ENCODE peak calls at places on chromosomes 11 and 22, in six cellular contexts. W, O, X, H, D and N are unnamed samples.

GRCh38 chr11:134261626-134262488 is 8.5 kb downstream of the ACAD8 start:
- DNase-seq in H (peak), W (peak), D (peak), X (peak), O (peak), N (no peak)

GRCh38 chr11:10923886-10924285 is 66.0 kb upstream of the ZBED5 start:
- DNase-seq in X (no peak), O (no peak), W (no peak), D (no peak), H (no peak), N (no peak)

GRCh38 chr11:43541993-43542392 is 138.5 kb upstream of the HSD17B12 start:
- DNase-seq in W (no peak), X (no peak), O (no peak), D (peak), H (no peak), N (no peak)

GRCh38 chr22:25736378-25737011 is 5.5 kb upstream of the MYO18B start:
- DNase-seq in D (no peak), H (no peak), O (no peak), X (no peak), W (no peak), N (no peak)

GRCh38 chr11:74276581-74276980 is 34.9 kb downstream of the P4HA3 start:
- DNase-seq in O (no peak), H (no peak), D (no peak), W (no peak), X (no peak), N (no peak)

GRCh38 chr11:25970726-25971508 is 361.0 kb upstream of the ANO3 start:
- DNase-seq in D (no peak), W (no peak), H (no peak), X (no peak), O (peak), N (no peak)

GRCh38 chr11:34788642-34789041 is 127.5 kb downstream of the APIP start:
- DNase-seq in D (no peak), W (no peak), H (no peak), X (no peak), O (no peak), N (no peak)

GRCh38 chr22:29003552-29003951 is 58.1 kb downstream of the C22orf31 start:
- DNase-seq in D (no peak), O (no peak), X (no peak), H (no peak), W (no peak), N (no peak)

GRCh38 chr22:22123118-22123959 is 121.2 kb upstream of the VPREB1 start:
- DNase-seq in W (no peak), H (no peak), D (no peak), X (no peak), O (peak), N (no peak)

GRCh38 chr11:116312560-116313340 is 460.0 kb downstream of the BUD13 start:
- DNase-seq in H (no peak), X (peak), D (no peak), W (peak), O (peak), N (no peak)
- TF ChIP-seq POLR2AphosphoS5 in H (no peak), X (no peak), D (no peak), W (no peak), O (no peak), N (no peak)

GRCh38 chr11:121452609-121453150 is at the start of gene SORL1-AS1:
- DNase-seq in X (no peak), O (peak), H (no peak), W (no peak), D (no peak), N (no peak)
- TF ChIP-seq EZH2 in X (no peak), O (no peak), H (no peak), W (peak), D (no peak), N (peak)

GRCh38 chr11:48055292-48056132 is 75.2 kb downstream of the PTPRJ start:
- DNase-seq in D (peak), W (no peak), O (peak), X (no peak), H (no peak), N (no peak)
- TF ChIP-seq POLR2AphosphoS5 in D (no peak), W (no peak), O (no peak), X (no peak), H (no peak), N (no peak)

DNA sequence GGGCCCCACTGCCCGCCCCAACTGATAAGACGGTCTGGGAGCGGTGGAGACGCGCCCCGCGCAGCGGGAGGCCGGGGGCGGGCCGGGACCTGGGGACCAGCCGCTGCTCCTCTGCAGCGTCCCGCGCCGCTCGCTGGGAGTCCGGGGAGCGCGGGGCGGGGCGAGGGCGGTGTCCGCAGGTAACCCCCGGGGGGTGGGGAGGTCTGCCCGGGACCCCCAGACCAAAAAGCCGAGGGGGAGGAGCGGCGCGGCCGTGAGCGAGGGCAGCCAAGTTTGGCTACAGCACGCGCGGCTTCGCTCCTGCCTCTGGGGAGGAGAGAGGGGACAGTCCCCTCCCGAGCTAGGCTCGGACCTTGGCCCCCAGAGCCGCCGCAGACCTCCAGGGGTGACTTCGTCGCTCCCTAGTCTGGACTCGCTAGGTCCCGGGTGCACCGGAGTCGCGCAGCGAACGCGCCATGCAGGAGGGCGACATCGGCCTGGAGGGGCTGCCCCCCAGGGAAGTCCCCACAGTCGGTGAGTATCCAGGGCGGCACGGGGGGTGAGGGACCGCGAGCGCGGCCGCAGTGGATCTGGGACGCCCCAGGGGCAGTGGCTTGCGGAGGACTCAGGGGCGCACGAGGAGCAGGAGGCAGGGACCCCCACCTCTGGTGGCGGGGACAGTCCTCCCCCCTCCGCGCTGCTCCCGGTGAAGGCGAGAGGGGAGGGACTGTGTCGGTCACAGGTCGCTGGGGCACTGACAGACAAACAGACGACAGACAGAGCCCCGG is 92.3 kb upstream of the ANO1 start:
- DNase-seq in X (peak), H (no peak), D (no peak), O (peak), W (no peak), N (no peak)
- TF ChIP-seq EZH2 in X (peak), H (no peak), D (peak), O (peak), W (peak), N (no peak)

GRCh38 chr22:39292561-39293074 is 26.8 kb downstream of the RPL3 start:
- DNase-seq in H (peak), D (peak), X (no peak), W (peak), O (peak), N (no peak)
- TF ChIP-seq POLR2AphosphoS5 in H (peak), D (no peak), X (no peak), W (peak), O (no peak), N (no peak)

GRCh38 chr11:77038825-77039326 is 4.7 kb downstream of the B3GNT6 start:
- DNase-seq in H (no peak), O (no peak), W (no peak), D (no peak), X (no peak), N (no peak)

GRCh38 chr11:77040889-77041288 is 6.7 kb downstream of the B3GNT6 start:
- DNase-seq in O (no peak), W (no peak), X (no peak), H (no peak), D (no peak), N (no peak)

GRCh38 chr11:77040401-77040777 is 6.2 kb downstream of the B3GNT6 start:
- DNase-seq in H (no peak), W (no peak), O (no peak), X (no peak), D (no peak), N (no peak)

GRCh38 chr11:77038029-77038824 is 4.0 kb downstream of the B3GNT6 start:
- DNase-seq in X (no peak), H (no peak), D (no peak), O (no peak), W (no peak), N (no peak)

DNA sequence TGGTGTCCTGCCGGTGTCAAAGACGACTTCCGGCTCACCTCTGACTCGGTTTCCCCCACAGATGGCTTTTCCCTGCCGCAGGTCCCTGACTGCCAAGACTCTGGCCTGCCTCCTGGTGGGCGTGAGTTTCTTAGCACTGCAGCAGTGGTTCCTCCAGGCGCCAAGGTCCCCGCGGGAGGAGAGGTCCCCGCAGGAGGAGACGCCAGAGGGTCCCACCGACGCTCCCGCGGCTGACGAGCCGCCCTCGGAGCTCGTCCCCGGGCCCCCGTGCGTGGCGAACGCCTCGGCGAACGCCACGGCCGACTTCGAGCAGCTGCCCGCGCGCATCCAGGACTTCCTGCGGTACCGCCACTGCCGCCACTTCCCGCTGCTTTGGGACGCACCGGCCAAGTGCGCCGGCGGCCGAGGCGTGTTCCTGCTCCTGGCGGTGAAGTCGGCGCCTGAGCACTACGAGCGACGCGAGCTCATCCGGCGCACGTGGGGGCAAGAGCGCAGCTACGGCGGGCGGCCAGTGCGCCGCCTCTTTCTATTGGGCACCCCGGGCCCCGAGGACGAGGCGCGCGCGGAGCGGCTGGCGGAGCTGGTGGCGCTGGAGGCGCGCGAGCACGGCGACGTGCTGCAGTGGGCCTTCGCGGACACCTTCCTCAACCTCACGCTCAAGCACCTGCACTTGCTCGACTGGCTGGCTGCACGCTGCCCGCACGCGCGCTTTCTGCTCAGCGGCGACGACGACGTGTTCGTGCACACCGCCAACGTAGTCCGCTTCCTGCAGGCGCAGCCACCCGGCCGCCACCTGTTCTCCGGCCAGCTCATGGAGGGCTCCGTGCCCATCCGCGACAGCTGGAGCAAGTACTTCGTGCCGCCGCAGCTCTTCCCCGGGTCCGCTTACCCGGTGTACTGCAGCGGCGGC is 5.5 kb downstream of the B3GNT6 start:
- DNase-seq in H (no peak), X (peak), W (peak), D (no peak), O (peak), N (no peak)
- TF ChIP-seq EZH2 in H (no peak), X (peak), W (no peak), D (no peak), O (no peak), N (no peak)

GRCh38 chr22:44892803-44893730 is 116.7 kb downstream of the PHF21B start:
- DNase-seq in O (no peak), D (no peak), W (no peak), X (no peak), H (no peak), N (no peak)

GRCh38 chr22:44890416-44891292 is 119.2 kb downstream of the PHF21B start:
- DNase-seq in O (no peak), D (no peak), X (no peak), H (no peak), W (no peak), N (no peak)

GRCh38 chr22:44892243-44892642 is 117.6 kb downstream of the PHF21B start:
- DNase-seq in X (no peak), O (no peak), D (no peak), H (no peak), W (no peak), N (no peak)

GRCh38 chr22:44891791-44892190 is 118.0 kb downstream of the PHF21B start:
- DNase-seq in O (no peak), X (no peak), D (no peak), W (no peak), H (no peak), N (no peak)

DNA sequence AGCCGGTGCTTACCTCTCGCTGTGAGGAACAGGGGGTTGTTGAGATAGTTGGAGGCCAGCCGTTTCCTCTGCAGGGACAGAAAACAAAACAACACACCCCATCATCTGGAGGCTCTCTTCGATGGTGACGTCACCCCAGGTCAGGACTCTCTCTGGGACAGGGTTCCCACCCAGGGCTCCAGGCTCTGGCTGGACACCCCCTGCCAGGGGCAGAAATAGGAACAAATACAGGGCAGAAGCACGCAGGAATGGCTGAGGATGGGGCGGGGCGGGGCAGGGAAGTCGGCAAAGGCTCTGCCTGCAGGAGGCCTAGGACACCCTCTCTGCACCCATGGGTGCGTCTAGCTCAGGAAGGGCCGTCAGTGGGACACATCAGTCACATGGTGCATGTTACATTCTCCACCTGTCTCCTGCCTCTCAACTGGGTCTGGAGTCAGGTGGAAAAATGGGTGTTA is 118.5 kb downstream of the PHF21B start:
- DNase-seq in O (no peak), W (no peak), X (no peak), H (no peak), D (no peak), N (no peak)
- TF ChIP-seq POLR2AphosphoS5 in O (no peak), W (no peak), X (no peak), H (no peak), D (no peak), N (no peak)